ENCODE peak calls at places on chromosomes 7 and 10, in ten cellular contexts. Q is sigmoid colon, T is prostate gland, W is breast epithelium, H is esophagus muscularis mucosa, K is upper lobe of left lung, L is suprapubic skin, Y is HepG2, G is stomach, S is HCT116. N is an unnamed sample. For H3K4me1, the result is how much of the 10 kb centered on the place peaks cover.

GRCh38 chr10:99523251-99523773 is 9.4 kb upstream of the NKX2-3 start:
- DNase-seq in Y (no peak), Q (peak), L (no peak), W (no peak), G (no peak), H (no peak), S (no peak), K (no peak), T (no peak), N (no peak)

GRCh38 chr7:96997512-96998032 is 7.8 kb upstream of the DLX6 start:
- DNase-seq in H (peak), T (no peak), S (no peak), L (no peak), W (no peak), Y (no peak), Q (no peak), G (no peak), K (no peak), N (no peak)

GRCh38 chr7:133053321-133053891 is 28.5 kb downstream of the CHCHD3 start:
- DNase-seq in W (no peak), K (no peak), Y (no peak), H (no peak), Q (peak), L (no peak), S (no peak), G (no peak), T (no peak), N (no peak)

GRCh38 chr7:26853788-26854393 is 10.5 kb downstream of the SKAP2 start:
- DNase-seq in H (no peak), Y (peak), S (peak), G (no peak), T (no peak), W (no peak), K (no peak), L (no peak), Q (no peak), N (no peak)

GRCh38 chr7:131723926-131724325 is 167.5 kb upstream of the PODXL start:
- DNase-seq in Q (no peak), T (no peak), H (peak), S (no peak), W (no peak), G (no peak), K (no peak), Y (peak), L (no peak), N (no peak)

GRCh38 chr7:31493714-31494181 is 20.1 kb upstream of the ITPRID1 start:
- DNase-seq in H (no peak), G (peak), S (no peak), T (no peak), L (no peak), Q (no peak), Y (peak), K (no peak), W (no peak), N (no peak)

GRCh38 chr7:149690688-149691446 is 82.5 kb downstream of the ZNF467 start:
- DNase-seq in S (peak), T (no peak), L (no peak), G (no peak), W (peak), Q (peak), K (no peak), Y (peak), H (no peak), N (no peak)

GRCh38 chr10:129771576-129772471 is 192.2 kb downstream of the EBF3 start:
- DNase-seq in Q (no peak), W (no peak), K (peak), H (peak), S (no peak), G (peak), L (peak), Y (no peak), T (no peak), N (peak)

GRCh38 chr7:103640031-103640779 is 194.2 kb upstream of the SLC26A5 start:
- DNase-seq in K (no peak), L (no peak), Q (no peak), G (no peak), T (no peak), S (no peak), H (no peak), Y (no peak), W (no peak), N (no peak)

GRCh38 chr7:124162667-124163066 is 129.8 kb upstream of the TMEM229A start:
- DNase-seq in G (no peak), Q (no peak), K (no peak), Y (no peak), S (no peak), T (no peak), H (no peak), L (no peak), W (no peak), N (no peak)

GRCh38 chr7:65722361-65722792 is 150.5 kb upstream of the VKORC1L1 start:
- DNase-seq in K (no peak), H (no peak), W (peak), T (peak), Q (peak), S (peak), Y (peak), L (no peak), G (peak), N (peak)

GRCh38 chr7:95927781-95928180 is 155.4 kb downstream of the DYNC1I1 start:
- DNase-seq in Y (no peak), L (no peak), H (no peak), W (no peak), S (no peak), Q (no peak), G (peak), K (peak), T (no peak), N (no peak)

GRCh38 chr10:17479015-17479615 is 24.7 kb upstream of the ST8SIA6 start:
- DNase-seq in T (no peak), H (no peak), G (no peak), S (no peak), W (no peak), Y (no peak), K (no peak), Q (no peak), L (no peak), N (no peak)

GRCh38 chr10:49139866-49140195 is 6.0 kb upstream of the FAM170B start:
- DNase-seq in T (no peak), Y (no peak), G (no peak), Q (no peak), L (no peak), S (peak), W (no peak), K (no peak), H (no peak), N (no peak)

GRCh38 chr7:70178787-70179186 is 580.5 kb downstream of the AUTS2 start:
- DNase-seq in H (no peak), K (no peak), Q (no peak), T (peak), G (no peak), Y (no peak), W (peak), S (no peak), L (no peak), N (no peak)

GRCh38 chr7:116426428-116427156 is 72.9 kb upstream of the CAV2 start:
- DNase-seq in W (no peak), S (peak), G (peak), K (no peak), L (no peak), H (no peak), T (no peak), Y (no peak), Q (no peak), N (no peak)

GRCh38 chr7:144378651-144379050 is 23.4 kb downstream of the ARHGEF5 start:
- DNase-seq in L (no peak), Y (no peak), K (peak), G (no peak), H (no peak), Q (peak), S (no peak), W (no peak), T (no peak), N (no peak)

GRCh38 chr10:132328738-132329137 is 3.3 kb upstream of the LRRC27 start:
- DNase-seq in W (no peak), Y (no peak), T (no peak), H (no peak), L (no peak), G (no peak), Q (peak), S (no peak), K (no peak), N (peak)

GRCh38 chr10:30002438-30003266 is 56.7 kb downstream of the JCAD start:
- DNase-seq in S (peak), L (peak), G (peak), Q (peak), K (no peak), H (no peak), Y (peak), W (peak), T (peak), N (peak)

GRCh38 chr10:116098411-116099019 is 174.5 kb downstream of the GFRA1 start:
- DNase-seq in L (no peak), Q (no peak), W (no peak), H (no peak), S (no peak), Y (no peak), T (no peak), K (no peak), G (no peak), N (no peak)

GRCh38 chr7:81284576-81284975 is 365.7 kb upstream of the SEMA3C start:
- DNase-seq in H (no peak), K (no peak), Q (no peak), G (no peak), Y (no peak), L (no peak), T (no peak), W (no peak), S (peak), N (no peak)

GRCh38 chr7:141072548-141073172 is 1.2 kb upstream of the TMEM178B start:
- DNase-seq in S (no peak), H (no peak), W (no peak), G (no peak), Y (no peak), T (peak), K (peak), L (no peak), Q (peak), N (no peak)

GRCh38 chr10:132943555-132944404 is 1.4 kb upstream of the CFAP46 start:
- DNase-seq in T (no peak), G (no peak), S (no peak), K (peak), H (no peak), L (no peak), Y (no peak), W (no peak), Q (no peak), N (no peak)

GRCh38 chr7:3998060-3998459 is 684.0 kb upstream of the FOXK1 start:
- DNase-seq in T (no peak), L (no peak), Y (no peak), W (no peak), H (no peak), G (no peak), K (peak), S (no peak), Q (no peak), N (no peak)

GRCh38 chr10:11457336-11457735 is 154.1 kb downstream of the USP6NL start:
- DNase-seq in Y (no peak), Q (no peak), G (no peak), W (no peak), K (no peak), L (no peak), H (no peak), S (no peak), T (no peak), N (no peak)

GRCh38 chr10:11450427-11450826 is 161.0 kb downstream of the USP6NL start:
- DNase-seq in S (no peak), T (no peak), W (no peak), G (no peak), H (no peak), Q (no peak), L (no peak), K (no peak), Y (no peak), N (no peak)

GRCh38 chr10:11454958-11455566 is 156.4 kb downstream of the USP6NL start:
- DNase-seq in Y (no peak), G (no peak), K (no peak), T (no peak), S (no peak), Q (no peak), W (no peak), H (peak), L (no peak), N (no peak)

GRCh38 chr10:11451640-11452260 is 159.7 kb downstream of the USP6NL start:
- DNase-seq in L (peak), G (no peak), K (peak), S (no peak), Y (no peak), H (no peak), W (no peak), Q (no peak), T (no peak), N (no peak)

GRCh38 chr10:11454160-11454559 is 157.3 kb downstream of the USP6NL start:
- DNase-seq in L (no peak), K (no peak), S (no peak), T (no peak), G (no peak), Y (no peak), W (no peak), Q (no peak), H (peak), N (no peak)
- TF ChIP-seq POLR2A in L (no peak), K (no peak), S (no peak), T (no peak), G (no peak), Y (no peak), W (no peak), Q (no peak), H (no peak), N (no peak)

DNA sequence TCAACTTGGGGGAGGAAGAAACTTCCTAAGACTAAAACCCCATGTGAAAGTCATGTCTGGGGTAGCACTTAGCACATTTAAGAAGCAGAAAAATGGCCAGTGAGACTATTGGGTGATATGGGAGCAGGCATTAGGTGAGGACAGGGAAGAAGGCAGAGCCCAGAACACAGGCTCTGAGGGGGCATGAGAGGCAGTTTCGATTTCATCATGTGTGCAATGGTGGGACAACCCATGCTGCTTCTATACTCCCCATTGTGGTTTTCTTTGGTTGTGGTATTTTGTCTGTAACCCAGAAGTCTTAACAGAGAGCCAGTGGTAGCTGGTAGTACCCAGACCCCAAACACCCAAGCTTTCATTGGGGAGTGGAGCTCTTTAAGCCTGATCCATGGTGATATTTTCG is 752.0 kb downstream of the GRID1 start:
- DNase-seq in H (peak), T (no peak), S (no peak), Y (no peak), K (no peak), G (no peak), L (no peak), Q (no peak), W (no peak), N (no peak)
- TF ChIP-seq POLR2AphosphoS5 in H (no peak), T (no peak), S (no peak), Y (no peak), K (no peak), G (no peak), L (no peak), Q (no peak), W (no peak), N (no peak)

GRCh38 chr7:101736077-101736476 is 81.3 kb upstream of the CUX1 start:
- DNase-seq in L (no peak), H (no peak), W (no peak), S (no peak), T (no peak), K (no peak), Q (no peak), G (no peak), Y (no peak), N (no peak)
- H3K4me1 ChIP-seq in L (under half), H (under half), W (under half), S (under half), T (under half), K (under half), Q (under half), G (under half), Y (under half), N (under half)

DNA sequence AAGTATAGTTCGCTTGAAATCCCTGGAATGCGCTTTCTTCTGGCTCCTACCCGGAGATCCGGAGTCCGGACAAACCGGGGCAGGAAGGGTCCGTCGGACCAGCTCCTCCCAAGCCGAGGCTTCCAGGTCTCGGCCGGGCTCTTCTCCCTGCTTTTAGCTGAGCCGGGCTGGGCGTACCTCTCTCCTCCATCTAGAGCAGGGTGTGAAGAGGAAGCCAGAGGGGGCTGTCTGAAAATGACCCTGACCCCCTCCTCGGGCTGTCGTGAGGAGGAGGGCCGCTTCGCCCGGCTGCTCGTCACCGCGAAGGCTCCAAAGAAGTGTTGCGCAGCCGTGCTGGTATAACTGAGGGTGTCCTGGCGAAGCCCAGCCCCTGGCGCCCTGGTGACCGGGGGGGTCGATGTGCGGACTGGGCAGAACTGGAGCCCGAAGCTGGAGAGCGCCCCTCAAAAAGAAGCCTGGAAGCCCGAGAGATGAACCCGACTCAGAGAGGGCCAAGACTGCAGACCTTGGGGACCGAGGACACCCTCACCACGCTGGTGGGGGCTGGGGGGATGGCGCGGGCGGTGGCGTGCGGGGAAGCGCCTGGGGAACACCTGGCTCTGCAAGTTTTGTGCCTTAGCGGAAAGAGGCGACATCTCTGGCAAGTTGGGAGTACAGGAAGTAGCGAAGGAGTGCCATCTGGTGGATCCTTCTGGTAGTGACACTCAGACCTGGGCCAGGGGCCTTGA is 5.7 kb downstream of the KAZALD1 start:
- DNase-seq in S (peak), Q (peak), K (peak), Y (peak), L (peak), H (peak), W (peak), G (peak), T (peak), N (peak)
- TF ChIP-seq POLR2A in S (no peak), Q (no peak), K (no peak), Y (no peak), L (no peak), H (no peak), W (no peak), G (no peak), T (no peak), N (no peak)

GRCh38 chr7:100793806-100794660 is 33.3 kb downstream of the EPHB4 start:
- DNase-seq in W (no peak), T (no peak), G (no peak), S (no peak), Y (no peak), L (no peak), Q (no peak), H (no peak), K (no peak), N (no peak)
- TF ChIP-seq POLR2AphosphoS5 in W (no peak), T (no peak), G (no peak), S (no peak), Y (no peak), L (no peak), Q (no peak), H (no peak), K (no peak), N (no peak)

DNA sequence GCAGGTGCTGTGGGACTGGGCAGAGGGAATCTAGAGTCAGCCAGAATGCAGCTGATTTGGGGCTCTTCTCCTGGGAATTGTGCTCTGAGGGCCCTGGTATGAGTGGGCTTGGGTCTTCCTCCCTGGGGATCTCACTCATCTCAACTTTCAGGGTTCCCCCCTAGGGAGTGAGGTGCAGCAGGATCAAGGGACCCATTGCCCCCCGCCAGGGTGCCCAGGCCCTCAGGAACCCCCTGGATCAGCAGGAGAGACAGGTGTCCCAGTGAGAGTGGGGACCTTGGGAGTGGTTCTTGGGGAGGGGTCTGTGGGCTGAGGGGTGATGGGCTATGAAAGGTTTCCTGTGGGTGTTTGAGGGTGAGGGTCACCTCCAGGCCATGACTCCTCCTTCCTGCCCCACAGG is 17.6 kb upstream of the VOPP1 start:
- DNase-seq in S (no peak), W (no peak), K (no peak), H (peak), T (no peak), G (no peak), L (no peak), Q (no peak), Y (no peak), N (no peak)
- H3K4me1 ChIP-seq in S (under half), W (under half), K (under half), H (under half), T (under half), G (under half), L (under half), Q (under half), Y (under half), N (under half)

GRCh38 chr10:80158598-80159127 is 26.1 kb downstream of the PLAC9 start:
- DNase-seq in Q (peak), S (peak), W (peak), G (peak), K (peak), L (no peak), Y (no peak), T (peak), H (peak), N (peak)
- TF ChIP-seq POLR2A in Q (no peak), S (no peak), W (no peak), G (no peak), K (no peak), L (no peak), Y (no peak), T (no peak), H (no peak), N (no peak)

N was measured in spleen.